ENCODE peak calls at places on chromosome 17, in five cellular contexts. J, R, O, V and D are unnamed samples.

GRCh38 chr17:42618442-42619150 is 9.1 kb downstream of the TUBG1 start:
- DNase-seq in R (no peak), V (no peak), J (no peak), O (peak), D (peak)

GRCh38 chr17:64123114-64123513 is 6.8 kb downstream of the ERN1 start:
- DNase-seq in R (no peak), O (no peak), V (no peak), J (no peak), D (no peak)

GRCh38 chr17:44203731-44204452 is 4.2 kb upstream of the ATXN7L3 start:
- DNase-seq in R (peak), V (peak), O (no peak), J (no peak), D (no peak)

GRCh38 chr17:47265983-47266541 is 12.4 kb downstream of the ITGB3 start:
- DNase-seq in J (no peak), O (no peak), R (no peak), V (no peak), D (no peak)

GRCh38 chr17:63275318-63275967 is 170.7 kb downstream of the CYB561 start:
- DNase-seq in O (no peak), V (no peak), R (no peak), J (peak), D (no peak)

GRCh38 chr17:68851875-68852274 is 103.3 kb downstream of the ABCA8 start:
- DNase-seq in J (no peak), V (no peak), O (no peak), R (no peak), D (no peak)

GRCh38 chr17:14341866-14342265 is 41.0 kb downstream of the HS3ST3B1 start:
- DNase-seq in R (no peak), J (no peak), V (no peak), O (no peak), D (no peak)

GRCh38 chr17:55200904-55201608 is 63.7 kb upstream of the HLF start:
- DNase-seq in J (no peak), O (no peak), V (no peak), R (no peak), D (no peak)